ENCODE peak calls at places on chromosome 21, in four cellular contexts. R is IMR-90, G is K562, Q is GM12878. U is an unnamed sample.

GRCh38 chr21:34722684-34723300 is 54.0 kb downstream of the CLIC6 start:
- DNase-seq in R (no peak), G (peak; percentile 68), Q (no peak), U (no peak)

GRCh38 chr21:33069994-33070811 is at the start of gene OLIG1:
- DNase-seq in R (peak; percentile 10), G (no peak), Q (no peak), U (peak; percentile 18)

GRCh38 chr21:34498623-34499022 is 13.4 kb downstream of the KCNE1 start:
- DNase-seq in R (peak; percentile 38), G (no peak), Q (no peak), U (no peak)

GRCh38 chr21:34967509-34968289 is 81.4 kb downstream of the RUNX1 start:
- DNase-seq in R (peak; percentile 35), G (peak; percentile 61), Q (no peak), U (no peak)

GRCh38 chr21:31641416-31641922 is 18.0 kb upstream of the SOD1 start:
- DNase-seq in R (no peak), G (no peak), Q (no peak), U (no peak)

GRCh38 chr21:35294231-35294898 is 245.3 kb upstream of the RUNX1 start:
- DNase-seq in R (no peak), G (no peak), Q (no peak), U (peak; percentile 35)

GRCh38 chr21:17438642-17439041 is 74.2 kb upstream of the CXADR start:
- DNase-seq in R (no peak), G (no peak), Q (no peak), U (no peak)

GRCh38 chr21:32281531-32281930 is 2.7 kb upstream of the MIS18A start:
- DNase-seq in R (no peak), G (no peak), Q (no peak), U (no peak)

GRCh38 chr21:34874689-34875513 is 174.2 kb downstream of the RUNX1 start:
- DNase-seq in R (no peak), G (no peak), Q (no peak), U (peak; percentile 55)

GRCh38 chr21:35154788-35155187 is 105.7 kb upstream of the RUNX1 start:
- DNase-seq in R (no peak), G (peak; percentile 61), Q (no peak), U (no peak)

GRCh38 chr21:23008803-23009202 is 2010.6 kb downstream of the NCAM2 start:
- DNase-seq in R (no peak), G (no peak), Q (no peak), U (no peak)

GRCh38 chr21:42280356-42281195 is 34.6 kb downstream of the TFF3 start:
- DNase-seq in R (no peak), G (no peak), Q (no peak), U (no peak)

GRCh38 chr21:36959020-36959835 is 7.2 kb downstream of the HLCS start:
- DNase-seq in R (no peak), G (no peak), Q (no peak), U (no peak)

GRCh38 chr21:35059742-35060141 is 10.6 kb upstream of the RUNX1 start:
- DNase-seq in R (peak; percentile 43), G (no peak), Q (no peak), U (no peak)

GRCh38 chr21:42722808-42723470 is 69.5 kb downstream of the PDE9A start:
- DNase-seq in R (no peak), G (no peak), Q (no peak), U (no peak)

GRCh38 chr21:32562426-32562825 is 22.9 kb downstream of the TCP10L start:
- DNase-seq in R (peak; percentile 83), G (no peak), Q (no peak), U (peak; percentile 84)

GRCh38 chr21:15063081-15063820 is 1.5 kb downstream of the NRIP1 start:
- DNase-seq in R (peak; percentile 18), G (peak; percentile 23), Q (no peak), U (peak; percentile 47)

GRCh38 chr21:42350899-42351543 is at the start of gene TFF2:
- DNase-seq in R (no peak), G (no peak), Q (no peak), U (no peak)

GRCh38 chr21:36436829-36437744 is 42.8 kb downstream of the CLDN14 start:
- DNase-seq in R (no peak), G (no peak), Q (no peak), U (no peak)

GRCh38 chr21:33051925-33052324 is 18.0 kb upstream of the OLIG1 start:
- DNase-seq in R (no peak), G (no peak), Q (no peak), U (no peak)

GRCh38 chr21:14943636-14944035 is 121.2 kb downstream of the NRIP1 start:
- DNase-seq in R (peak; percentile 49), G (no peak), Q (no peak), U (no peak)

GRCh38 chr21:34885125-34885524 is 164.0 kb downstream of the RUNX1 start:
- DNase-seq in R (no peak), G (peak; percentile 42), Q (no peak), U (peak; percentile 48)

GRCh38 chr21:34180826-34181359 is 107.5 kb downstream of the MRPS6 start:
- DNase-seq in R (no peak), G (no peak), Q (no peak), U (no peak)

GRCh38 chr21:44756416-44757185 is 45.0 kb downstream of the UBE2G2 start:
- DNase-seq in R (no peak), G (no peak), Q (no peak), U (no peak)

GRCh38 chr21:24023936-24024335 is 1583.3 kb downstream of the MRPL39 start:
- DNase-seq in R (no peak), G (no peak), Q (no peak), U (peak; percentile 17)

GRCh38 chr21:41411449-41412089 is 14.5 kb upstream of the MX1 start:
- DNase-seq in R (no peak), G (no peak), Q (peak; percentile 40), U (no peak)

GRCh38 chr21:42096593-42096992 is 25.5 kb downstream of the UMODL1 start:
- DNase-seq in R (no peak), G (no peak), Q (no peak), U (no peak)

GRCh38 chr21:15654171-15654570 is 75.6 kb upstream of the USP25 start:
- DNase-seq in R (no peak), G (no peak), Q (no peak), U (no peak)

GRCh38 chr21:38984568-38984967 is 178.8 kb downstream of the ETS2 start:
- DNase-seq in R (no peak), G (no peak), Q (no peak), U (no peak)

GRCh38 chr21:38983560-38983959 is 177.8 kb downstream of the ETS2 start:
- DNase-seq in R (no peak), G (no peak), Q (no peak), U (no peak)

GRCh38 chr21:38982804-38983203 is 177.1 kb downstream of the ETS2 start:
- DNase-seq in R (no peak), G (no peak), Q (no peak), U (no peak)

GRCh38 chr21:38980416-38981319 is 174.9 kb downstream of the ETS2 start:
- DNase-seq in R (no peak), G (no peak), Q (no peak), U (no peak)

GRCh38 chr21:38982096-38982495 is 176.4 kb downstream of the ETS2 start:
- DNase-seq in R (no peak), G (no peak), Q (no peak), U (no peak)
- TF ChIP-seq FOS in R (no peak), G (no peak), Q (no peak), U (no peak)

DNA sequence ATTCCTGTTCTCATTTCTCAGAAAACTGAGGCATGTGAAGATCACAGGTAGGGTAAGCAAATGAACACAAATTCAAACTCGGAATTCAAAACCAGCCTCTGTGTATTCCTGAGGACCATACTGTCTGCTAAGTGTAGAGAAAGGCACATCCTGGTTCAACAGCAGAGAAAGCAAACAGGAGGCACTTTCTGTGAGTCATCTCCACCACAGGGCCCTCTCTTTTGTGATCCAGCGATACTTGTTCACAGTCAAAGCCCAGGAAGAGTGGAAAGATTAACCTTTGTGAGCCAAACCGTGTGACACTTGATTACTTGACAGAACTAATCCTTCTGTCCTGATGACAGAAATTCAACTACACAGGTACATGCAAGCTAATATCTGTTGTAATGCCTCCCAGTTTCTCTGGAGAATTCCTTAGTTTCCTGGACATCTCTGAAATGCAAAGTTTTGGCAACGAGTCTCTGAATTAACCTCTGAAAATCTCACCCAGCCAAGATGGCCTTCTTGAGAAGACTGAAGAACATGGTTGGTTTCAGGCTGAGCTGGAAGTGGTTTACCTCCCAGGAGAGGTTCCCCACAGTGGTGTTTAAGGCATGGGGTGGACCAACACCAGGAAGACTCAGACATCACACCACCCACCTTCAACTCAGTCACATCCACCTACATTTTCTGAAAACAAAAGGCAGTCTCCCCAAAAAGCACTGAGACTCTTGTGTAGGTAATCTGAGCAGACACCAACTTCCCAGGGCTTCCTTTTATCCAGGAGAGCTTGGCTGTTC is 98.2 kb upstream of the ERG start:
- DNase-seq in R (no peak), G (no peak), Q (no peak), U (no peak)
- TF ChIP-seq FOS in R (no peak), G (no peak), Q (no peak), U (no peak)

DNA sequence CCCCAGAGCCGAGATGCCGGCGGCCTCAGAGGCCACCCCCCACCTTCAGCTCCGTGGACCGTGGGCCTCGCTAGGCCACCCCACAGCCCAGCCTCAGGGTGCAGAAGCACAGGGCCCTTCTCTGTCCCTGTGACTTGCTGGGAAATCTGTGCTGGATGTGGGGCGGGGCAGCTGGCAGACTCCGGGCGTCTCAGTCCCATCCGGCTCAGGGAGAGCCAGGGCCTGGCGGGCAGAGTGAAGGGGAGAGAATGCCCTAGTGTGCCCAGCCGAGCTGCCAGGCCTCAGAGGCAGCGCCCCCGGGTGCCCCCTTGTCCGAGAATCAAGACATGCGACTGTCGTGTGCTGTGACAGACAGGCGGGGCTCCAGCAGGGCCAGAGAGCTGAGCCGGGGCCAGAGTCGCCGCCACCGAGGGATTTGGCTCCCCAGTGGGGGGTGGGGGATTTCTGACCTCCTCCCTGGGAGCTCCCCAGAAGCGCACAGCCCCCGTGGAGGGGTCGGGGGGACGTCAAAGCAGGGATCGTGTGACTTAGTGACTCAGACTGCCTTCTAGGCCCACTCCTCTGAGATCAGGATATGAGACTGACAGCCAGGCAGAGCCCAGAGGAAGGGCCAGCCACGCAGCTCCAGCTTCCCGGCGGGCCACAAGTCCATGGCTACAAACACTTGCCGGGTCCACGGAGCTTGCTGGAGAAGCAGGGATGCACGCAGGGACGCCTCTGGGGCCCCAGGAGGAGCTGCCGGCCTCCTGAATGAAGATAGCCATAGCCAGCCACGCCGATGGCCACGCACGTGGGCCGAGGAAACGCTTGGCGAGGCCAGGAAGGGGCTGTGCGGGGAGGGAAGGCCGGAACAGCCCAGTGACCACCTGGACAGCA is 11.9 kb downstream of the COL6A1 start:
- DNase-seq in R (no peak), G (no peak), Q (no peak), U (no peak)
- TF ChIP-seq FOS in R (no peak), G (no peak), Q (no peak), U (no peak)

DNA sequence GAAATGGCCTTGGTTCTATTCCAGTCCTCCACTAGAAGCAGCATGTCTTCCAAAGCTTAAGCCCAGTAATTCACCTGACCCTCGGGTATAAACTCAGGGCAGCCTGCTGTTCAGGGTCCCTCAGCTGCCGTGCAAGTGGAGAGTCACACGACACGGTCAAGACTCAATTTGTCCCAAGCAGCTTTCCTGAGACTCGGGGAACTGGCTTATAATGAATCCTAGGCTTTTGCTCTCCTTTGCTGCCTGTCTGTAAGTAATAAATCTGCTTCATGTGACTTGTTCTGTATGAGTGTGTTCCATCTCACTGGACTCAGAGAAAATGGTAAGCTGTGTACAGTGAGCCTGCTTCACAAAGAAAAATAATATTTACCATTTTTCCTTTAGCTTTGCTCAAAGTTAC is 119.8 kb downstream of the CYYR1 start:
- DNase-seq in R (no peak), G (no peak), Q (no peak), U (no peak)
- TF ChIP-seq FOS in R (no peak), G (no peak), Q (no peak), U (no peak)

U was measured in endothelial cell of umbilical vein.